ENCODE peak calls at places on chromosomes 7 and 10, in five cellular contexts. O, D, M, I and X are unnamed samples.

GRCh38 chr7:34991938-34992840 is 45.1 kb downstream of the DPY19L1 start:
- DNase-seq in M (no peak), O (no peak), D (peak; percentile 14), I (no peak), X (peak; percentile 85)

GRCh38 chr7:120988591-120989299 is at the start of gene CPED1:
- DNase-seq in M (peak; percentile 77), D (peak; percentile 86), I (peak; percentile 92), O (peak; percentile 24), X (peak; percentile 91)

GRCh38 chr10:20911626-20912025 is 14.5 kb upstream of the NEBL start:
- DNase-seq in O (no peak), D (no peak), M (no peak), I (no peak), X (no peak)

GRCh38 chr7:15464762-15465144 is 97.1 kb downstream of the AGMO start:
- DNase-seq in I (no peak), M (no peak), O (no peak), D (peak; percentile 5), X (no peak)

GRCh38 chr7:47008461-47008860 is 573.5 kb downstream of the TNS3 start:
- DNase-seq in O (no peak), I (no peak), M (no peak), D (peak; percentile 62), X (no peak)

GRCh38 chr7:88151119-88151790 is 68.6 kb downstream of the SRI start:
- DNase-seq in D (no peak), I (no peak), O (no peak), M (no peak), X (no peak)

GRCh38 chr7:43873300-43873699 is 4.0 kb upstream of the MRPS24 start:
- DNase-seq in M (peak; percentile 69), D (peak; percentile 86), O (no peak), I (peak; percentile 91), X (peak; percentile 86)

GRCh38 chr7:127741764-127742375 is 89.9 kb downstream of the SND1 start:
- DNase-seq in D (no peak), I (no peak), M (no peak), O (no peak), X (peak; percentile 35)

GRCh38 chr7:24531255-24531654 is 42.0 kb upstream of the PALS2 start:
- DNase-seq in O (no peak), M (no peak), I (no peak), D (no peak), X (no peak)

GRCh38 chr7:45897042-45897690 is 8.9 kb downstream of the IGFBP1 start:
- DNase-seq in D (peak; percentile 90), I (no peak), M (no peak), O (no peak), X (peak; percentile 79)

GRCh38 chr10:132837905-132838304 is 52.0 kb upstream of the NKX6-2 start:
- DNase-seq in I (peak; percentile 79), M (no peak), O (no peak), D (no peak), X (no peak)

GRCh38 chr7:114310344-114311118 is 104.1 kb upstream of the FOXP2 start:
- DNase-seq in I (no peak), O (no peak), M (no peak), D (peak; percentile 1), X (no peak)

GRCh38 chr7:150903627-150904026 is 51.3 kb downstream of the AOC1 start:
- DNase-seq in O (peak; percentile 78), D (peak; percentile 47), I (no peak), M (peak; percentile 36), X (peak; percentile 29)

GRCh38 chr10:59607971-59608370 is 101.7 kb downstream of the SLC16A9 start:
- DNase-seq in O (no peak), M (no peak), I (no peak), D (no peak), X (no peak)

GRCh38 chr7:7231005-7231404 is 48.7 kb downstream of the C1GALT1 start:
- DNase-seq in O (no peak), M (no peak), D (no peak), I (no peak), X (no peak)

GRCh38 chr7:156156734-156157408 is 344.6 kb upstream of the SHH start:
- DNase-seq in O (no peak), D (no peak), I (peak; percentile 68), M (no peak), X (no peak)

GRCh38 chr10:78351283-78351682 is 317.6 kb downstream of the RPS24 start:
- DNase-seq in O (no peak), I (no peak), D (no peak), M (no peak), X (no peak)

DNA sequence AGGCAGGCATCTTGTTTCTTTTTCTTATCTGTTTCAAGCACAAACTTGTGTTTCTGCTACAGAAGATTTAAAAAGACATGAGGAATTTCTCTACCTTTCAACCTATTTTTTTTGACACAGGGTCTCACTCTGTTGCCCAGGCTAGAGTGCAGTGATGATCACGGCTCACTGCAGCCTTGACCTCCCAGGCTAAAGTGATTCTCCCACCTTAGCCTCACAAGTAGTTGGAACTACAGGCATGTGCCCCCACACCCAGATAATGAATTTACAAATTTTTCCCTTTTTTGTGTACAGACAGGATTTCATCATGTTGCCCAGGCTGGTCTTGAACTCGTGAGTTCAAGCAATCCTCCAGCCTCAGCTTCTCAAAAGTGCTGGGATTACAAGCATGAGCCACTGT is 25.1 kb downstream of the DNMBP start:
- DNase-seq in M (no peak), I (no peak), D (no peak), O (no peak), X (no peak)
- H3K4me3 ChIP-seq in M (no peak overlapping the region), I (no peak overlapping the region), D (peak overlapping the region; percentile 3), O (no peak overlapping the region), X (no peak overlapping the region)

DNA sequence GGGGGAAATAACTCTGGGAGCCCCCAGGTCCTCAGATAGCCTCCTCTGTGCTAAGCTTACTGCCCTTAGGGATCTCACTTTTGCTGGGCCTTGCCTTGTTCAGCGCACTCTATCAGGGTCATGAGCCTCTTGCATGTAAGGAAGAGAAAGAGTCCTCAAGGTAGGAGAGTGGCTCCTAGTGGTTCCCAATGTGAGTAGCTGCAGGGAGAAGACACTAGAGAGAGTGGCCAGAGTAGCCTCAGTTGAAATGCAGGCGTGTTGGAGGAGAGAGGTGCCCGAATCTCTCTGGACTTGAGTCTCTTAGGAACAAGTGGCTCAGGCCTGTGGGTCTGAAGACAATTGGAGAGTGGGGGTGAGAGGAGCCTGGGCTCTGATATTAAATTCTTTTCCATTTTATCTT is 94.3 kb upstream of the SORCS3 start:
- DNase-seq in O (no peak), D (no peak), I (no peak), M (no peak), X (no peak)
- TF ChIP-seq CTCF in O (no peak), D (no peak), I (no peak), M (no peak), X (no peak)

GRCh38 chr7:146764458-146764857 is 647.9 kb downstream of the CNTNAP2 start:
- DNase-seq in I (no peak), M (no peak), D (no peak), O (no peak), X (no peak)
- H3K4me3 ChIP-seq in I (no peak overlapping the region), M (no peak overlapping the region), D (no peak overlapping the region), O (no peak overlapping the region), X (no peak overlapping the region)

DNA sequence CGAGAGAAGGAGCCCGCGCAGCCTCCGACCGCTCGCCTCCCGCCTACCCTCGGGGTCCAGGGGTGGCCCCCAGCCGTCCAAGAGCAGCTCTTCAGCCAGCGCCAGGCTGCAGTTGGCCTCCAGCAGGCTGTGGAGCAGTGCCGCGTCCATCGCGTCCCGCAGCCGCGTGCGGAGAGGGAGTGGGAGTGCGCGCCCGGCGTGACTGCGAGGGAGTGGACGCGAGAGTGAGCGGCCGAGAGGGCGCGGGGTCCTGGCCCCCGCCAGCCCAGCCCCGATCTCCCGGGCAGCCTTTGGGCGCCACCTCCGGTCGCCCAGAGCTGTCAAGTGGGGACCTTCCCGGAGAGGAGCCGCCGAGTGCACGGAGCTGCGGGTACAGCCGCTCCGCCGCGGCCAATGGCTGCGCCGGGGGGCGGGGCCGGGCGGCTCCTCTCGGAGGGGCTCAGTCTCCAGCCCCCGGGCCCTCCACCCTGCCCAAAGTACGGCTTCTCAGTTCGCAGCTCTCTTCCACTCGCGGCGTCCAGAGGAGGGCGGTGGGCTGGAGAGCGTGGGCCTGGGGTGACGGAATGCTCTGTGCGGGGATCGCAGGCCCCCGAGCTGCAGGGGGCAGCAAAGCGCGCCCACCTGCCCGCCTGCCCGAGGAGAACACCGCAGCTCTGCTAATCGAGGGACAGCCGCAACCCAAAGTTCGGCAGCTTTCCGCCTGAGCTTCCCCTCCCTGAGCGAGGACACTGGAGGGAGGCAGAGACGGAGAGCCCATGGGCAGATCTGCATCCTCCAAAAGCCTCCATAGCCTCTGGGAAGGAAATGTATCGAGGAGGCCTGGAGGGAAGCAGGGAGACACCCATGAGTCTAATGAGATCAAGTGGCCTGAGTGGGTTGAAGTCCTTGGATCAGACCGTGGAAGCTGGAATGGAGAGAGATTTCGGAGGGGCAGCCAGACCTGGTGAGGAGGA is at the start of gene CRHR2:
- DNase-seq in I (no peak), D (no peak), M (peak; percentile 26), O (no peak), X (no peak)
- TF ChIP-seq CTCF in I (no peak), D (no peak), M (peak; percentile 54), O (no peak), X (peak; percentile 8)

DNA sequence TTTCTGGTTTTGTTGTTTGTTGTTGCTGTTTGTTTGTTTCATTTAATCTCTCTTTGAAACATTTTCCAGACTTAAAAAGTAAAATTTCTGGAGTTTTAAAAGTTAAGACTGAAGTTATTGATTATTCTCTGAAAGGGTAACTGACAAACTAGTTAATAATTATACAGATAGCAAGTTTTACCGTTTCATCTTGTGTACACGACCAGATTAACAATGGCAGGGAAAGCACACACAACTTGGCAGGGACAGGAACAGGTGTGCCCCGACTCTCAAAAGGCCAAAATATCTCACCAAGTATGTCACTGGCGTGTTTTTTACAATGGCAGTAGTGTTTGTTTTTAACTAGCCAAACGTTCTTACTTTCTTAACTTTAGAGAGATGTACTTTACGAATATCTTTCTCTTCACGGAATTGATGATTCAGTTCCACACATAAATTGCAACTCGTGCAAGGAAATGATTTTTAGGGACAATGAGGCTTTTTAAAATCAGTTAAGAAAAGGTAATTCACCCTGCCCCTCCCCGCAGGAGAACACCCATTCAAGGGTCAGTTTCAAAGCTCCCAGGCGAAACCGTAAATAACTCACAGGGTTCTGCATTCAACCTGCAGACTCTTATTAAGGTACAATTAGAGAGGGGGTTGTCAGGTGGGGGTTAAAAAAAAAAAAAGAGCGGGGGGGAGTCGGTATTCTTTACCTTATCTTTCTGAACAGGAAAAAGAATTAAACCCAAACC is 3.5 kb downstream of the CTBP2 start:
- DNase-seq in D (no peak), M (no peak), O (no peak), I (no peak), X (no peak)
- H3K4me3 ChIP-seq in D (peak overlapping the region; percentile 65), M (peak overlapping the region; percentile 93), O (no peak overlapping the region), I (no peak overlapping the region), X (no peak overlapping the region)

DNA sequence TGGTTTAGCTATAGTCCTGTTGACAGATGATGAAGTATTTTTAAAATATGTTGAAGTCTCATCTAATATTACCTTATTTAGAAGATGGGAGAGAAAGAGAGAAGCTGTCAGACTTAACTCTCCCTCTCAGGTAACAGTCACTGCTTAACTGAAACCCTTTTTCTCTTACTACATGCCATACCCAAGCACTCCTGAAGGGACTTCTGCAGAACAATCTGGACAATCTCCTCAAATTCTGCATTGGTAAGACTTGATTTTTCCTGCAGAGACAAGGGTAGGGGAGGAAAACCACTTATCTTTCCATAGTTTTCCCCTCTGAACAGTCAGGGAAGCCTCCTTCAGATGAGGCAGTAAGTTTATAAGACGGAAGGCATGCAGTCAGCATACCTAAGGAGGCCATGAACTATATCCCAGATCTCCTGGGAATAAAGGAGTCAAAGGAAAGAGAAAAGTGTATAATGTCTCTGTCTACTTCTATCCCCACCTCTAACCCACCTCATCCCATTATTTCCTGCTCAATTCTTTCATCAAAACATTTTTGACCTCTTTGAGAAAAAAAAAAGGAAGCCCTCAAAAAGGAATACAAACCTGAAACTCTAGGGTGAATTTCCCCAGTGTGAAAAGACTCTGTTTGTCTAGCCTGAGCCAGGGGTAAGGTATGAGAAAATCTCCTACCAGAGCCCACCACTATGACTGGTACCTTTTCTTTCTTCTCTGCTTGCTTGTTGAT is 9.4 kb downstream of the ZCWPW1 start:
- DNase-seq in M (no peak), I (no peak), O (no peak), D (peak; percentile 21), X (peak; percentile 14)
- TF ChIP-seq CTCF in M (no peak), I (no peak), O (no peak), D (no peak), X (no peak)

GRCh38 chr7:154888690-154889089 is 114.2 kb downstream of the PAXIP1 start:
- DNase-seq in D (no peak), I (no peak), O (no peak), M (no peak), X (no peak)
- H3K4me3 ChIP-seq in D (no peak overlapping the region), I (no peak overlapping the region), O (no peak overlapping the region), M (no peak overlapping the region), X (no peak overlapping the region)